ENCODE peak calls at places on chromosomes 5 and 9, in four cellular contexts. X is HepG2, F is GM12878, U is K562. I is an unnamed sample.

GRCh38 chr9:110049699-110050450 is 158.1 kb downstream of the C9orf152 start:
- DNase-seq in X (no peak), F (no peak), U (no peak), I (peak)

GRCh38 chr9:21395778-21396717 is 10.8 kb upstream of the IFNA2 start:
- DNase-seq in X (peak), U (no peak), F (no peak), I (peak)

GRCh38 chr9:92140074-92140753 is 25.0 kb upstream of the SPTLC1 start:
- DNase-seq in U (peak), X (peak), F (no peak), I (peak)

GRCh38 chr9:92115977-92116285 is 718 bp upstream of the SPTLC1 start:
- DNase-seq in U (no peak), F (no peak), X (no peak), I (no peak)

GRCh38 chr9:2478421-2478820 is 143.2 kb upstream of the VLDLR start:
- DNase-seq in X (no peak), F (no peak), U (no peak), I (no peak)

GRCh38 chr5:111960466-111961215 is 203.6 kb upstream of the NREP start:
- DNase-seq in X (no peak), F (no peak), U (no peak), I (no peak)

GRCh38 chr5:77630246-77631165 is 8.0 kb downstream of the OTP start:
- DNase-seq in F (no peak), U (no peak), X (peak), I (peak)

GRCh38 chr5:72242796-72243475 is 77.1 kb downstream of the MRPS27 start:
- DNase-seq in U (no peak), X (no peak), F (no peak), I (no peak)

GRCh38 chr5:4639959-4640358 is 500.2 kb upstream of the ADAMTS16 start:
- DNase-seq in X (no peak), U (no peak), F (no peak), I (no peak)

GRCh38 chr5:176183321-176184074 is 54.7 kb upstream of the SIMC1 start:
- DNase-seq in F (no peak), X (no peak), U (no peak), I (no peak)

GRCh38 chr9:127589955-127590370 is 22.1 kb upstream of the STXBP1 start:
- DNase-seq in X (peak), F (no peak), U (peak), I (peak)

GRCh38 chr5:139600336-139600949 is 39.3 kb downstream of the UBE2D2 start:
- DNase-seq in F (no peak), X (no peak), U (no peak), I (no peak)

GRCh38 chr5:126516133-126516532 is 78.9 kb downstream of the ALDH7A1 start:
- DNase-seq in X (no peak), U (no peak), F (no peak), I (no peak)

GRCh38 chr9:2872307-2872940 is 28.5 kb upstream of the PUM3 start:
- DNase-seq in U (no peak), X (peak), F (no peak), I (no peak)

GRCh38 chr9:69885931-69886330 is 65.3 kb downstream of the CFAP95 start:
- DNase-seq in U (no peak), X (no peak), F (no peak), I (no peak)

GRCh38 chr9:69888876-69889585 is 68.4 kb downstream of the CFAP95 start:
- DNase-seq in F (no peak), X (no peak), U (no peak), I (no peak)

GRCh38 chr9:69882998-69883565 is 62.5 kb downstream of the CFAP95 start:
- DNase-seq in F (no peak), X (no peak), U (no peak), I (no peak)

GRCh38 chr9:69885474-69885929 is 64.9 kb downstream of the CFAP95 start:
- DNase-seq in U (no peak), F (no peak), X (no peak), I (no peak)
- TF ChIP-seq ATF2 in U (no peak), F (no peak), X (no peak), I (no peak)

GRCh38 chr5:167816864-167817263 is 474.6 kb upstream of the WWC1 start:
- DNase-seq in U (no peak), F (no peak), X (no peak), I (no peak)

GRCh38 chr5:167812871-167813270 is 478.6 kb upstream of the WWC1 start:
- DNase-seq in X (no peak), U (no peak), F (no peak), I (no peak)

GRCh38 chr5:167814828-167815227 is 476.6 kb upstream of the WWC1 start:
- DNase-seq in X (no peak), F (no peak), U (no peak), I (peak)

GRCh38 chr5:167816354-167816753 is 475.1 kb upstream of the WWC1 start:
- DNase-seq in X (no peak), F (no peak), U (no peak), I (no peak)

GRCh38 chr5:167813381-167813780 is 478.1 kb upstream of the WWC1 start:
- DNase-seq in U (no peak), F (no peak), X (no peak), I (no peak)
- TF ChIP-seq CREB1 in U (no peak), F (no peak), X (no peak), I (no peak)

DNA sequence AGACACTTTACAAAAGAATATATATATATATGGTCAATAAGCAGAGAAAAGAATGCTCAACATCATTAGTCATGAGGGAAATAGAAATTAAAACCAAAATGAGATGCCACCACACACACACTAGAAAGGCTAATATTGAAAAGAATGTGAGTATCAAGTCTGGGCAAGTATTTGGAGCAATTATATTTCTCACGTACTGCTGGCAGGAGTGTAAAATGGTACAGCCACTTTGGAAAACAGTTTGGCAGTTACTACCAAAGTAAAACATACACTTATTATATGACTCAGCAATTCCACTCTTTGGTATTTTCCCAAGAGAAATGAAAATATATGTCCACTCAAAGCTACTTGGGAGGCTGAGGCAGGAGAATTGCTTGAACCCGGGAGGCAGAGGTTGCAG is 29.8 kb downstream of the NEUROG1 start:
- DNase-seq in F (no peak), X (no peak), U (no peak), I (no peak)
- TF ChIP-seq ETV6 in F (no peak), X (no peak), U (no peak), I (no peak)

GRCh38 chr5:151213803-151214613 is 9.9 kb downstream of the CCDC69 start:
- DNase-seq in F (peak), U (peak), X (peak), I (peak)

GRCh38 chr5:151218177-151218576 is 5.7 kb downstream of the CCDC69 start:
- DNase-seq in F (no peak), X (no peak), U (no peak), I (no peak)

GRCh38 chr5:151216781-151217180 is 7.1 kb downstream of the CCDC69 start:
- DNase-seq in U (no peak), X (no peak), F (no peak), I (no peak)

GRCh38 chr5:151214614-151215545 is 9.0 kb downstream of the CCDC69 start:
- DNase-seq in U (no peak), F (peak), X (peak), I (no peak)

GRCh38 chr5:151215546-151215880 is 8.4 kb downstream of the CCDC69 start:
- DNase-seq in X (no peak), U (no peak), F (no peak), I (no peak)
- TF ChIP-seq ATF2 in X (no peak), U (no peak), F (no peak), I (no peak)

GRCh38 chr9:37911271-37911681 is 7.3 kb upstream of the SLC25A51 start:
- DNase-seq in U (no peak), F (no peak), X (no peak), I (no peak)

GRCh38 chr9:37914154-37914551 is 10.2 kb upstream of the SLC25A51 start:
- DNase-seq in U (no peak), X (no peak), F (no peak), I (no peak)

GRCh38 chr9:37914701-37915358 is 10.9 kb upstream of the SLC25A51 start:
- DNase-seq in F (no peak), X (no peak), U (no peak), I (no peak)

GRCh38 chr9:37915911-37916470 is 12.1 kb upstream of the SLC25A51 start:
- DNase-seq in U (no peak), X (no peak), F (no peak), I (no peak)

GRCh38 chr9:37913480-37914153 is 9.7 kb upstream of the SLC25A51 start:
- DNase-seq in U (peak), F (peak), X (peak), I (peak)
- TF ChIP-seq CREB1 in U (no peak), F (no peak), X (no peak), I (no peak)

GRCh38 chr5:10904862-10905432 is 143.9 kb upstream of the DAP start:
- DNase-seq in F (no peak), U (no peak), X (no peak), I (peak)

GRCh38 chr5:10903786-10904560 is 142.9 kb upstream of the DAP start:
- DNase-seq in F (no peak), X (no peak), U (no peak), I (no peak)

GRCh38 chr5:10898489-10898888 is 137.5 kb upstream of the DAP start:
- DNase-seq in F (no peak), X (no peak), U (no peak), I (no peak)

GRCh38 chr5:10902145-10902544 is 141.1 kb upstream of the DAP start:
- DNase-seq in F (no peak), X (no peak), U (no peak), I (no peak)
- TF ChIP-seq ETV6 in F (no peak), X (no peak), U (no peak), I (no peak)

GRCh38 chr9:223167-223566 is 8.5 kb downstream of the DOCK8 start:
- DNase-seq in U (no peak), X (no peak), F (no peak), I (no peak)

GRCh38 chr9:224540-225520 is 10.2 kb downstream of the DOCK8 start:
- DNase-seq in X (peak), F (no peak), U (peak), I (no peak)

GRCh38 chr9:227882-228281 is 13.2 kb downstream of the DOCK8 start:
- DNase-seq in F (no peak), X (no peak), U (no peak), I (no peak)

GRCh38 chr9:228929-229695 is 14.4 kb downstream of the DOCK8 start:
- DNase-seq in X (no peak), F (no peak), U (no peak), I (no peak)
- TF ChIP-seq ATF2 in X (no peak), F (no peak), U (no peak), I (no peak)

DNA sequence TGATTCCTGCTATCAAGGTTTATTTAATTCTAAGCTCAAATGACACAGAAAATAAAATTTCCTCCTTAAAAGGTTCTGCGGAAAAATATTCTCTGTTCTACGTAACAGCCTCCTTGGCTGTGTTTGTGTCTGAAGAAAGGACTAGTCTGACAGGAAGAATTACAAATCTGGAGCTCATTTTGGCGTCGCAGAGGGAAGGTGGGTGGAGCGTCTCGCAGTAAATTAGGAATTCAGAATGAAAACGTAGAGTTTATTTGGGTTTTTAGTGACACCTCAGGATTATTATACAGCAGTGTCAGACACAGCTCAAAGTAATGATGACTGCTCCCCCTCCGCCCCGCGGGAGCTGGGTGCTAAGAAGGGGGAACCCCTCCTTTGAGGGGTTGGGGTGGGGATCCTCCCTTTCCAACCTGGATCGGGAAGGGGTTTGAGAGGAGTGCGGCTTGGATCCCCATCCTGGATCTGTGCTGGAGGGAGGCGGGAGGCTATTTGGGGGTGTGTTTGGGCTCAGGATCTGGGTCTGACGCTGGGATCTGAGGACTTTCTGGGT is 929 bp upstream of the TGFBR1 start:
- DNase-seq in U (peak), X (no peak), F (no peak), I (no peak)
- TF ChIP-seq CREB1 in U (no peak), X (no peak), F (no peak), I (no peak)